ENCODE peak calls at places on chromosome 12, in nine cellular contexts. T, V, Q, Y, W, M, U, P and E are unnamed samples.
A peak's percentile ranks its signal among the peaks of the same experiment; 100 is the strongest.

GRCh38 chr12:75642226-75642625 is 130.8 kb upstream of the KRR1 start:
- DNase-seq in T (peak; percentile 44), V (peak; percentile 60), Q (no peak), Y (no peak), W (peak; percentile 36), M (no peak), U (no peak), P (no peak), E (no peak)

GRCh38 chr12:111404362-111405148 is 1.2 kb upstream of the SH2B3 start:
- DNase-seq in T (no peak), V (no peak), Q (peak; percentile 93), Y (no peak), W (no peak), M (no peak), U (no peak), P (peak; percentile 78), E (peak; percentile 69)

GRCh38 chr12:45745861-45746277 is 16.4 kb downstream of the ARID2 start:
- DNase-seq in T (peak; percentile 59), V (peak; percentile 24), Q (no peak), Y (no peak), W (peak; percentile 32), M (no peak), U (no peak), P (no peak), E (no peak)

GRCh38 chr12:6961695-6962284 is 8.7 kb downstream of the PHB2 start:
- DNase-seq in T (peak; percentile 80), V (peak; percentile 66), Q (peak; percentile 96), Y (peak; percentile 61), W (peak; percentile 79), M (peak; percentile 85), U (no peak), P (peak; percentile 79), E (peak; percentile 72)

GRCh38 chr12:133081408-133081806 is 684 bp downstream of the ZNF140 start:
- DNase-seq in T (no peak), V (no peak), Q (peak; percentile 56), Y (no peak), W (no peak), M (no peak), U (no peak), P (no peak), E (no peak)

GRCh38 chr12:49885663-49886461 is 17.8 kb downstream of the FAIM2 start:
- DNase-seq in T (no peak), V (no peak), Q (peak; percentile 48), Y (no peak), W (no peak), M (no peak), U (no peak), P (no peak), E (no peak)

GRCh38 chr12:34347367-34347766 is 325.1 kb downstream of the ALG10 start:
- DNase-seq in T (no peak), V (no peak), Q (peak; percentile 50), Y (no peak), W (no peak), M (peak; percentile 56), U (no peak), P (no peak), E (no peak)

GRCh38 chr12:58496411-58496810 is 423.9 kb downstream of the LRIG3 start:
- DNase-seq in T (peak; percentile 40), V (no peak), Q (no peak), Y (no peak), W (peak; percentile 32), M (no peak), U (no peak), P (no peak), E (no peak)

GRCh38 chr12:92411687-92412086 is 266.0 kb upstream of the BTG1 start:
- DNase-seq in T (no peak), V (no peak), Q (no peak), Y (no peak), W (no peak), M (no peak), U (no peak), P (no peak), E (no peak)

GRCh38 chr12:4858385-4858784 is 51.3 kb upstream of the KCNA1 start:
- DNase-seq in T (no peak), V (no peak), Q (peak; percentile 90), Y (peak; percentile 34), W (no peak), M (no peak), U (peak; percentile 57), P (no peak), E (no peak)

GRCh38 chr12:86411710-86412109 is 155.5 kb upstream of the MGAT4C start:
- DNase-seq in T (no peak), V (no peak), Q (no peak), Y (no peak), W (no peak), M (no peak), U (no peak), P (no peak), E (no peak)

GRCh38 chr12:70267550-70267949 is 24.3 kb downstream of the CNOT2 start:
- DNase-seq in T (peak; percentile 48), V (no peak), Q (no peak), Y (no peak), W (peak; percentile 30), M (no peak), U (no peak), P (no peak), E (no peak)

DNA sequence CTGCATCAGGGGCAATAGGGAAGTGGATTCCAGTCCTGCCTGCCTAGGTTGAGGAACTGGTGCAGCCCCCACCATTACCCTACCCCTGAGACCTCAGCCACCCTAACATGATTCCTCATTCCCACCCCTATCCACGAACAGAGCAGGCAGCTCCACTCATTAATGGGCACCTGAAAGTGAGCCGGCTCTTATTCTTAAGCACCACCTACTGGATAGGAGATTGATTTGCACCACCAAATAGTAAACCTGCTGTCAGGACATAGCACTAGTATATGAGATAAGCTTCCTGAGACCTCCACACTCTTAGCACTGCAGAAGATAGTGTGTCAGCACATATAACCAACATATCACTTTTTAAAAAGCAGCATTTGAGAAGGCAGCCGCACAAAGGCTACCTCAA is 573.2 kb downstream of the SOX5 start:
- DNase-seq in T (peak; percentile 5), V (no peak), Q (peak; percentile 60), Y (no peak), W (no peak), M (no peak), U (no peak), P (no peak), E (no peak)
- TF ChIP-seq CTCF in T (peak; percentile 7), V (no peak), Q (peak; percentile 75), Y (no peak), W (peak; percentile 1), M (no peak), U (no peak), P (no peak), E (no peak)

GRCh38 chr12:124369901-124370378 is 75.0 kb downstream of the RFLNA start:
- DNase-seq in T (no peak), V (no peak), Q (no peak), Y (no peak), W (no peak), M (no peak), U (no peak), P (peak; percentile 83), E (no peak)

GRCh38 chr12:124368421-124369032 is 73.6 kb downstream of the RFLNA start:
- DNase-seq in T (no peak), V (no peak), Q (no peak), Y (no peak), W (no peak), M (no peak), U (no peak), P (no peak), E (no peak)

GRCh38 chr12:124370851-124371250 is 76.0 kb downstream of the RFLNA start:
- DNase-seq in T (no peak), V (no peak), Q (no peak), Y (no peak), W (no peak), M (no peak), U (no peak), P (no peak), E (no peak)

GRCh38 chr12:124370384-124370783 is 75.5 kb downstream of the RFLNA start:
- DNase-seq in T (no peak), V (no peak), Q (no peak), Y (no peak), W (no peak), M (no peak), U (no peak), P (no peak), E (no peak)

GRCh38 chr12:124369055-124369900 is 74.4 kb downstream of the RFLNA start:
- DNase-seq in T (peak; percentile 95), V (no peak), Q (no peak), Y (peak; percentile 94), W (peak; percentile 97), M (no peak), U (peak; percentile 93), P (peak; percentile 95), E (no peak)
- TF ChIP-seq CTCF in T (peak; percentile 43), V (no peak), Q (no peak), Y (peak; percentile 17), W (peak; percentile 39), M (no peak), U (peak; percentile 43), P (peak; percentile 49), E (no peak)

GRCh38 chr12:102735104-102735503 is 181.9 kb downstream of the PAH start:
- DNase-seq in T (no peak), V (no peak), Q (no peak), Y (no peak), W (no peak), M (no peak), U (no peak), P (no peak), E (peak; percentile 38)

GRCh38 chr12:102726686-102727085 is 190.4 kb downstream of the PAH start:
- DNase-seq in T (no peak), V (no peak), Q (no peak), Y (no peak), W (no peak), M (no peak), U (no peak), P (no peak), E (no peak)

GRCh38 chr12:102736328-102736727 is 180.7 kb downstream of the PAH start:
- DNase-seq in T (no peak), V (no peak), Q (no peak), Y (no peak), W (no peak), M (no peak), U (no peak), P (no peak), E (no peak)

GRCh38 chr12:102728506-102729242 is 188.4 kb downstream of the PAH start:
- DNase-seq in T (no peak), V (no peak), Q (no peak), Y (no peak), W (no peak), M (no peak), U (no peak), P (no peak), E (peak; percentile 39)

GRCh38 chr12:102730996-102731395 is 186.0 kb downstream of the PAH start:
- DNase-seq in T (no peak), V (no peak), Q (peak; percentile 51), Y (no peak), W (no peak), M (no peak), U (no peak), P (no peak), E (no peak)
- TF ChIP-seq CTCF in T (no peak), V (no peak), Q (peak; percentile 38), Y (no peak), W (no peak), M (no peak), U (no peak), P (no peak), E (no peak)

DNA sequence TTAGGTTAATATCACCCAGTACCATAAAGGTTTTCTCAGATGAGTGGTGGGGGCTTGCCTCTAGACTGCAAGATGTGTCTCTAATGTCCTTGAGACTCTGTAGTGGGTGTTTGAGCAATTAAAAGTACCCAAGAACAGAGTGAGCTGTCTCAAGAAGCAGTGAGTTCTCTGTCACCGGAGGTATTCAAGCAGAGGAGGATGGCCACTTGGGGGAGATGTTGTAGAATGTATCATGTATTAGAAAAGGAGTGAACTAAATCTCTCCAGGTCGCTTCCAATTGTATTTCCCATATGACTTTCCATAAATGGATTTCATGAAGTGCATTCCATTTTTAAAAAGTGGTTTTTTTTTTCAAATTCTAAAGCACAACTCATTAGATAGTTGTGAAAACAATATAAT is 35.0 kb downstream of the SLC17A8 start:
- DNase-seq in T (peak; percentile 12), V (no peak), Q (no peak), Y (no peak), W (no peak), M (no peak), U (no peak), P (no peak), E (no peak)
- TF ChIP-seq CTCF in T (peak; percentile 1), V (no peak), Q (peak; percentile 44), Y (no peak), W (no peak), M (peak; percentile 53), U (no peak), P (no peak), E (no peak)